ENCODE peak calls at places on chromosome 11, in five cellular contexts. A is body of pancreas, D is spleen, B is IMR-90, E is mucosa of descending colon. C is an unnamed sample.

GRCh38 chr11:8838248-8838647 is 72.7 kb upstream of the AKIP1 start:
- DNase-seq in A (no peak), D (no peak), B (peak; percentile 94), E (no peak), C (no peak)

GRCh38 chr11:94721565-94722292 is 46.4 kb upstream of the AMOTL1 start:
- DNase-seq in A (no peak), D (no peak), B (no peak), E (no peak), C (no peak)

GRCh38 chr11:86487670-86488069 is 113.0 kb downstream of the CCDC81 start:
- DNase-seq in A (no peak), D (no peak), B (no peak), E (no peak), C (no peak)

GRCh38 chr11:57504511-57504910 is 11.0 kb downstream of the SLC43A1 start:
- DNase-seq in A (no peak), D (no peak), B (no peak), E (no peak), C (no peak)

GRCh38 chr11:46278387-46279173 is 1.1 kb downstream of the CREB3L1 start:
- DNase-seq in A (peak; percentile 76), D (no peak), B (peak; percentile 59), E (peak; percentile 84), C (peak; percentile 57)

GRCh38 chr11:44628730-44629361 is 63.4 kb downstream of the CD82 start:
- DNase-seq in A (peak; percentile 6), D (no peak), B (no peak), E (no peak), C (no peak)

GRCh38 chr11:1401656-1402221 is 12.0 kb downstream of the BRSK2 start:
- DNase-seq in A (peak; percentile 81), D (no peak), B (peak; percentile 48), E (no peak), C (peak; percentile 70)

GRCh38 chr11:19646308-19646707 is 66.3 kb upstream of the NAV2 start:
- DNase-seq in A (no peak), D (no peak), B (peak; percentile 30), E (no peak), C (peak; percentile 25)

GRCh38 chr11:68353669-68354068 is 41.3 kb downstream of the LRP5 start:
- DNase-seq in A (no peak), D (no peak), B (no peak), E (no peak), C (no peak)

GRCh38 chr11:62104816-62105610 is 18.8 kb upstream of the INCENP start:
- DNase-seq in A (no peak), D (no peak), B (peak; percentile 61), E (no peak), C (no peak)

GRCh38 chr11:120205596-120206161 is 5.2 kb upstream of the OAF start:
- DNase-seq in A (no peak), D (no peak), B (peak; percentile 86), E (no peak), C (peak; percentile 11)

GRCh38 chr11:63553759-63554158 is 9.4 kb downstream of the PLAAT2 start:
- DNase-seq in A (no peak), D (no peak), B (no peak), E (no peak), C (no peak)

GRCh38 chr11:134045799-134046635 is 22.9 kb upstream of the JAM3 start:
- DNase-seq in A (no peak), D (peak; percentile 61), B (no peak), E (no peak), C (peak; percentile 61)

GRCh38 chr11:61587541-61587941 is 6.7 kb upstream of the SYT7 start:
- DNase-seq in A (peak; percentile 33), D (peak; percentile 80), B (no peak), E (peak; percentile 66), C (peak; percentile 70)

GRCh38 chr11:26319906-26320305 is 12.0 kb upstream of the ANO3 start:
- DNase-seq in A (no peak), D (no peak), B (no peak), E (no peak), C (no peak)

GRCh38 chr11:69825037-69825834 is 6.0 kb upstream of the FGF3 start:
- DNase-seq in A (no peak), D (peak; percentile 66), B (no peak), E (peak; percentile 62), C (no peak)

GRCh38 chr11:116420770-116421528 is 351.8 kb downstream of the BUD13 start:
- DNase-seq in A (no peak), D (no peak), B (no peak), E (no peak), C (no peak)

GRCh38 chr11:72591785-72592490 is 82.3 kb downstream of the PDE2A start:
- DNase-seq in A (no peak), D (no peak), B (no peak), E (no peak), C (no peak)

GRCh38 chr11:17415523-17416104 is 27.2 kb upstream of the KCNJ11 start:
- DNase-seq in A (no peak), D (peak; percentile 64), B (no peak), E (no peak), C (no peak)

GRCh38 chr11:64571410-64572091 is 19.5 kb upstream of the SLC22A12 start:
- DNase-seq in A (no peak), D (peak; percentile 45), B (no peak), E (no peak), C (no peak)

GRCh38 chr11:94379619-94380018 is 21.6 kb downstream of the GPR83 start:
- DNase-seq in A (no peak), D (no peak), B (no peak), E (no peak), C (no peak)

GRCh38 chr11:63854696-63855095 is 15.8 kb downstream of the MARK2 start:
- DNase-seq in A (no peak), D (no peak), B (no peak), E (peak; percentile 7), C (no peak)

GRCh38 chr11:76637491-76638266 is 32.9 kb downstream of the LRRC32 start:
- DNase-seq in A (no peak), D (peak; percentile 95), B (no peak), E (peak; percentile 73), C (peak; percentile 77)

GRCh38 chr11:95277868-95278267 is 46.9 kb upstream of the SESN3 start:
- DNase-seq in A (no peak), D (no peak), B (no peak), E (no peak), C (no peak)

GRCh38 chr11:116927163-116927772 is 89.8 kb upstream of the APOA1 start:
- DNase-seq in A (no peak), D (no peak), B (no peak), E (no peak), C (no peak)

GRCh38 chr11:1341928-1342524 is 32.6 kb upstream of the TOLLIP start:
- DNase-seq in A (no peak), D (no peak), B (peak; percentile 64), E (no peak), C (no peak)

GRCh38 chr11:122633219-122633829 is 22.2 kb upstream of the UBASH3B start:
- DNase-seq in A (no peak), D (no peak), B (peak; percentile 69), E (no peak), C (peak; percentile 19)

GRCh38 chr11:27972432-27973170 is 135.4 kb downstream of the KIF18A start:
- DNase-seq in A (no peak), D (no peak), B (no peak), E (no peak), C (no peak)

GRCh38 chr11:13338437-13339069 is 61.0 kb downstream of the BMAL1 start:
- DNase-seq in A (no peak), D (no peak), B (peak; percentile 69), E (no peak), C (no peak)

GRCh38 chr11:128480066-128480465 is 107.3 kb downstream of the ETS1 start:
- DNase-seq in A (no peak), D (no peak), B (no peak), E (no peak), C (peak; percentile 58)

GRCh38 chr11:111366560-111367410 is 12.3 kb downstream of the POU2AF1 start:
- DNase-seq in A (no peak), D (no peak), B (no peak), E (no peak), C (no peak)
- H3K4me1 ChIP-seq in A (peaks cover 84% of the 10 kb centered on the region), D (peaks cover 12% of the 10 kb centered on the region), B (no peaks in the 10 kb centered on the region), E (no peaks in the 10 kb centered on the region), C (no peaks in the 10 kb centered on the region)

DNA sequence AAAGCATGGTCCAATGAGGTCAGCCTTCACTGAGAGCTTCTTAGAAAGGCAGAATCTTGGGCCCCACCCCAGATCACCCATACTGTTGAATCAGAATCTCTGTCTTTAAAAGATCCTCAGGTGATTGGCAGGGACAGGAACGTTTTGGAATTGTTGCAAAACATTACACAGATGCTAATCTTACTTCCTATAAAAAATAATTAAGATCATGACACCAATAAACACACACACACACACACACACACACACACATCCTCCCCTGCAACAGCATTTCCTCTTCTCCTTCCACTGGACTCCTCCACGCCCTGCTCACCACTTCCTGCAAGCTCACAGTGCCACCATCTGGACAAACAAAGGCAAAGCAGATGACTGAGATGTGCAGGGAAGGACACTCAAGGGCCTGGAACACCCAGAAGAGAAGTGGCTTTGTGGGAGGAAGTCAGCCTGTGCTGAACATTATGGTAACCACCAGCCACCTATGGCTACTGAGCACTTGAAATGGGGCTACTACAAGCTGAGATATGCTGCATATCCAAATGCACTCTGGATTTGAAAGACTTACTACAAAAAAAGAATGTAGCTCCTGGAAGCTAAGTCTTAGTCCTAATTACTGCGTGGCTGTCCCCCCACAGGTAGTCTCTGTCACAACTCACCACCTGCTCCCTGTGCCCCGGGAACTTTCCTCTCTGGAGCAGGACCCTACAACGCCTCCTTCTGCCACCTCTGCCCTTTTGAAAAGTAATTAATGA is 65.6 kb downstream of the BTG4 start:
- DNase-seq in A (peak; percentile 72), D (peak; percentile 91), B (peak; percentile 94), E (peak; percentile 78), C (peak; percentile 82)
- TF ChIP-seq CTCF in A (peak; percentile 94), D (peak; percentile 88), B (peak; percentile 95), E (peak; percentile 81), C (peak; percentile 70)

DNA sequence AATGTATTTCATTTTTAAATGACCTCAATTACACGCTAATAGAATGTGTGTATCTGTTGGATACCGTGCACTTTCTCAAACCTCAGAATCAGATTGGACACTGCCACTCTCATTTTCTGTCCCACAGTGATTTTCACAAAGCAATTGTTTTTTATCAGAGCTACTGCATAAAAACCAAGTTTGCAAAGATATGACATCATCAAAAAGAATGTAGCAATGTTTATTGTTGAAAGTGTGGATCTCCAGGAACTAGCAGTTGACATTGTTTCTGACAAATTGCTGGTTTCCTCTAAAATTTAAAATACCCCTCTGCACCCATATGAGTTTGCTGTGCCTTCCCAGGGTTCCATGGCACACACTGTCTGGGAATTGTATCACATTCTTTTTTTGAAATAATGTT is 362.7 kb upstream of the DDI1 start:
- DNase-seq in A (no peak), D (no peak), B (peak; percentile 71), E (no peak), C (no peak)
- H3K4me1 ChIP-seq in A (no peaks in the 10 kb centered on the region), D (no peaks in the 10 kb centered on the region), B (peaks cover 2% of the 10 kb centered on the region), E (no peaks in the 10 kb centered on the region), C (no peaks in the 10 kb centered on the region)

DNA sequence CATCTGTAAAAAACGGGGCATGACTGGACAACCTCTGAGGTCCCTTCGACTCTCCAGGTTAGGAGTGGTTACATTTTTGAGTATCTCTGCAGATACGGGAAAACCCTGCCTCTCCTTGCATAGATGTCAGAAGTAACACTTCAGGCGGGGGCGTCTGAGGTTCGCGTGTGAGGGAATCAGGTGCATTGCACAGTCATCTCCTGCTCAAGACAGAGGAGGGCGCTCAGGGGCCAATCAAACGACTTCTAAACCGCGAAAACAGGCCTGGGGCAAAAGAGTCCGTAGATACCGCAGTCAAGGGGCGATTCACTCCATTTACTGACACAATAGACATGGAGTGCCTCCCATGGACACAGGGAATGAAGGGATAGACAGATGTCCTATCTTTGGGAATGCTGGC is 31.7 kb downstream of the KIRREL3 start:
- DNase-seq in A (no peak), D (no peak), B (peak; percentile 6), E (no peak), C (no peak)
- TF ChIP-seq CTCF in A (no peak), D (no peak), B (no peak), E (no peak), C (no peak)

GRCh38 chr11:4393209-4394196 is at the start of gene TRIM21:
- DNase-seq in A (peak; percentile 83), D (peak; percentile 95), B (peak; percentile 79), E (peak; percentile 83), C (peak; percentile 87)
- H3K4me1 ChIP-seq in A (peaks cover 12% of the 10 kb centered on the region), D (peaks cover 26% of the 10 kb centered on the region), B (no peaks in the 10 kb centered on the region), E (peaks cover 11% of the 10 kb centered on the region), C (no peaks in the 10 kb centered on the region)

C was measured in heart left ventricle.